ENCODE peak calls at places on chromosome 6, in eight cellular contexts. One of them, this sample, is unnamed.

GRCh38 chr6:159125014-159125609 is 44.1 kb upstream of the FNDC1 start:
- DNase-seq in HCT116: no peak
- DNase-seq in left lung: no peak
- DNase-seq in lung: no peak
- DNase-seq in activated CD4-positive, CD25-positive, alpha-beta regulatory T cell treated with anti-CD3 and anti-CD28 coated beads, Interleukin-2, amount 50 U/mL, for 72 hours: no peak
- DNase-seq in AML-193: peak
- DNase-seq in activated T-helper 2 cell treated with anti-CD3 and anti-CD28 coated beads, Interferon-gamma antibody, Interleukin-2, Interleukin-4, amounts not matched to agents 10 μg/mL and 5 μg/mL and 100 μg/mL, durations not matched to agents 14 hours and 24 hours and 36 hours: no peak
- DNase-seq in A549: no peak
- DNase-seq in this sample: no peak

GRCh38 chr6:28922004-28922840 is 1.6 kb downstream of the TRIM27 start:
- DNase-seq in HCT116: peak
- DNase-seq in left lung: peak
- DNase-seq in lung: peak
- DNase-seq in activated CD4-positive, CD25-positive, alpha-beta regulatory T cell treated with anti-CD3 and anti-CD28 coated beads, Interleukin-2, amount 50 U/mL, for 72 hours: no peak
- DNase-seq in AML-193: no peak
- DNase-seq in activated T-helper 2 cell treated with anti-CD3 and anti-CD28 coated beads, Interferon-gamma antibody, Interleukin-2, Interleukin-4, amounts not matched to agents 10 μg/mL and 5 μg/mL and 100 μg/mL, durations not matched to agents 14 hours and 24 hours and 36 hours: no peak
- DNase-seq in A549: peak
- DNase-seq in this sample: no peak

GRCh38 chr6:11354019-11354418 is 121.6 kb upstream of the NEDD9 start:
- DNase-seq in HCT116: no peak
- DNase-seq in left lung: no peak
- DNase-seq in lung: no peak
- DNase-seq in activated CD4-positive, CD25-positive, alpha-beta regulatory T cell treated with anti-CD3 and anti-CD28 coated beads, Interleukin-2, amount 50 U/mL, for 72 hours: no peak
- DNase-seq in AML-193: no peak
- DNase-seq in activated T-helper 2 cell treated with anti-CD3 and anti-CD28 coated beads, Interferon-gamma antibody, Interleukin-2, Interleukin-4, amounts not matched to agents 10 μg/mL and 5 μg/mL and 100 μg/mL, durations not matched to agents 14 hours and 24 hours and 36 hours: peak
- DNase-seq in A549: no peak
- DNase-seq in this sample: no peak

GRCh38 chr6:5359413-5359812 is 98.1 kb downstream of the FARS2 start:
- DNase-seq in HCT116: no peak
- DNase-seq in left lung: no peak
- DNase-seq in lung: no peak
- DNase-seq in activated CD4-positive, CD25-positive, alpha-beta regulatory T cell treated with anti-CD3 and anti-CD28 coated beads, Interleukin-2, amount 50 U/mL, for 72 hours: no peak
- DNase-seq in AML-193: no peak
- DNase-seq in activated T-helper 2 cell treated with anti-CD3 and anti-CD28 coated beads, Interferon-gamma antibody, Interleukin-2, Interleukin-4, amounts not matched to agents 10 μg/mL and 5 μg/mL and 100 μg/mL, durations not matched to agents 14 hours and 24 hours and 36 hours: no peak
- DNase-seq in A549: no peak
- DNase-seq in this sample: no peak

GRCh38 chr6:105757512-105758200 is 328.5 kb upstream of the PRDM1 start:
- DNase-seq in HCT116: no peak
- DNase-seq in left lung: no peak
- DNase-seq in lung: no peak
- DNase-seq in activated CD4-positive, CD25-positive, alpha-beta regulatory T cell treated with anti-CD3 and anti-CD28 coated beads, Interleukin-2, amount 50 U/mL, for 72 hours: no peak
- DNase-seq in AML-193: no peak
- DNase-seq in activated T-helper 2 cell treated with anti-CD3 and anti-CD28 coated beads, Interferon-gamma antibody, Interleukin-2, Interleukin-4, amounts not matched to agents 10 μg/mL and 5 μg/mL and 100 μg/mL, durations not matched to agents 14 hours and 24 hours and 36 hours: no peak
- DNase-seq in A549: no peak
- DNase-seq in this sample: no peak

GRCh38 chr6:81895511-81896185 is 143.2 kb upstream of the TENT5A start:
- DNase-seq in HCT116: no peak
- DNase-seq in left lung: no peak
- DNase-seq in lung: no peak
- DNase-seq in activated CD4-positive, CD25-positive, alpha-beta regulatory T cell treated with anti-CD3 and anti-CD28 coated beads, Interleukin-2, amount 50 U/mL, for 72 hours: no peak
- DNase-seq in AML-193: no peak
- DNase-seq in activated T-helper 2 cell treated with anti-CD3 and anti-CD28 coated beads, Interferon-gamma antibody, Interleukin-2, Interleukin-4, amounts not matched to agents 10 μg/mL and 5 μg/mL and 100 μg/mL, durations not matched to agents 14 hours and 24 hours and 36 hours: no peak
- DNase-seq in A549: no peak
- DNase-seq in this sample: no peak

GRCh38 chr6:14734416-14735340 is 511.2 kb upstream of the JARID2 start:
- DNase-seq in HCT116: peak
- DNase-seq in left lung: no peak
- DNase-seq in lung: no peak
- DNase-seq in activated CD4-positive, CD25-positive, alpha-beta regulatory T cell treated with anti-CD3 and anti-CD28 coated beads, Interleukin-2, amount 50 U/mL, for 72 hours: no peak
- DNase-seq in AML-193: peak
- DNase-seq in activated T-helper 2 cell treated with anti-CD3 and anti-CD28 coated beads, Interferon-gamma antibody, Interleukin-2, Interleukin-4, amounts not matched to agents 10 μg/mL and 5 μg/mL and 100 μg/mL, durations not matched to agents 14 hours and 24 hours and 36 hours: peak
- DNase-seq in A549: no peak
- DNase-seq in this sample: no peak

GRCh38 chr6:107540465-107540857 is 50.5 kb downstream of the SOBP start:
- DNase-seq in HCT116: no peak
- DNase-seq in left lung: no peak
- DNase-seq in lung: no peak
- DNase-seq in activated CD4-positive, CD25-positive, alpha-beta regulatory T cell treated with anti-CD3 and anti-CD28 coated beads, Interleukin-2, amount 50 U/mL, for 72 hours: no peak
- DNase-seq in AML-193: no peak
- DNase-seq in activated T-helper 2 cell treated with anti-CD3 and anti-CD28 coated beads, Interferon-gamma antibody, Interleukin-2, Interleukin-4, amounts not matched to agents 10 μg/mL and 5 μg/mL and 100 μg/mL, durations not matched to agents 14 hours and 24 hours and 36 hours: no peak
- DNase-seq in A549: no peak
- DNase-seq in this sample: no peak

GRCh38 chr6:99802396-99803031 is 191.5 kb downstream of the MCHR2 start:
- DNase-seq in HCT116: no peak
- DNase-seq in left lung: no peak
- DNase-seq in lung: no peak
- DNase-seq in activated CD4-positive, CD25-positive, alpha-beta regulatory T cell treated with anti-CD3 and anti-CD28 coated beads, Interleukin-2, amount 50 U/mL, for 72 hours: no peak
- DNase-seq in AML-193: no peak
- DNase-seq in activated T-helper 2 cell treated with anti-CD3 and anti-CD28 coated beads, Interferon-gamma antibody, Interleukin-2, Interleukin-4, amounts not matched to agents 10 μg/mL and 5 μg/mL and 100 μg/mL, durations not matched to agents 14 hours and 24 hours and 36 hours: no peak
- DNase-seq in A549: no peak
- DNase-seq in this sample: no peak

GRCh38 chr6:129493396-129493902 is 216.5 kb downstream of the ARHGAP18 start:
- DNase-seq in HCT116: peak
- DNase-seq in left lung: no peak
- DNase-seq in lung: no peak
- DNase-seq in activated CD4-positive, CD25-positive, alpha-beta regulatory T cell treated with anti-CD3 and anti-CD28 coated beads, Interleukin-2, amount 50 U/mL, for 72 hours: no peak
- DNase-seq in AML-193: no peak
- DNase-seq in activated T-helper 2 cell treated with anti-CD3 and anti-CD28 coated beads, Interferon-gamma antibody, Interleukin-2, Interleukin-4, amounts not matched to agents 10 μg/mL and 5 μg/mL and 100 μg/mL, durations not matched to agents 14 hours and 24 hours and 36 hours: no peak
- DNase-seq in A549: no peak
- DNase-seq in this sample: no peak

GRCh38 chr6:4401408-4402367 is 266.3 kb upstream of the ECI2 start:
- DNase-seq in HCT116: no peak
- DNase-seq in left lung: no peak
- DNase-seq in lung: no peak
- DNase-seq in activated CD4-positive, CD25-positive, alpha-beta regulatory T cell treated with anti-CD3 and anti-CD28 coated beads, Interleukin-2, amount 50 U/mL, for 72 hours: no peak
- DNase-seq in AML-193: no peak
- DNase-seq in activated T-helper 2 cell treated with anti-CD3 and anti-CD28 coated beads, Interferon-gamma antibody, Interleukin-2, Interleukin-4, amounts not matched to agents 10 μg/mL and 5 μg/mL and 100 μg/mL, durations not matched to agents 14 hours and 24 hours and 36 hours: no peak
- DNase-seq in A549: peak
- DNase-seq in this sample: no peak

GRCh38 chr6:149499066-149499465 is 14.3 kb upstream of the ZC3H12D start:
- DNase-seq in HCT116: no peak
- DNase-seq in left lung: no peak
- DNase-seq in lung: no peak
- DNase-seq in activated CD4-positive, CD25-positive, alpha-beta regulatory T cell treated with anti-CD3 and anti-CD28 coated beads, Interleukin-2, amount 50 U/mL, for 72 hours: no peak
- DNase-seq in AML-193: no peak
- DNase-seq in activated T-helper 2 cell treated with anti-CD3 and anti-CD28 coated beads, Interferon-gamma antibody, Interleukin-2, Interleukin-4, amounts not matched to agents 10 μg/mL and 5 μg/mL and 100 μg/mL, durations not matched to agents 14 hours and 24 hours and 36 hours: no peak
- DNase-seq in A549: no peak
- DNase-seq in this sample: no peak

GRCh38 chr6:3887150-3887700 is 38.1 kb downstream of the FAM50B start:
- DNase-seq in HCT116: no peak
- DNase-seq in left lung: no peak
- DNase-seq in lung: no peak
- DNase-seq in activated CD4-positive, CD25-positive, alpha-beta regulatory T cell treated with anti-CD3 and anti-CD28 coated beads, Interleukin-2, amount 50 U/mL, for 72 hours: no peak
- DNase-seq in AML-193: no peak
- DNase-seq in activated T-helper 2 cell treated with anti-CD3 and anti-CD28 coated beads, Interferon-gamma antibody, Interleukin-2, Interleukin-4, amounts not matched to agents 10 μg/mL and 5 μg/mL and 100 μg/mL, durations not matched to agents 14 hours and 24 hours and 36 hours: no peak
- DNase-seq in A549: no peak
- DNase-seq in this sample: no peak

GRCh38 chr6:166766769-166767168 is 139.7 kb upstream of the RPS6KA2 start:
- DNase-seq in HCT116: no peak
- DNase-seq in left lung: no peak
- DNase-seq in lung: no peak
- DNase-seq in activated CD4-positive, CD25-positive, alpha-beta regulatory T cell treated with anti-CD3 and anti-CD28 coated beads, Interleukin-2, amount 50 U/mL, for 72 hours: no peak
- DNase-seq in AML-193: no peak
- DNase-seq in activated T-helper 2 cell treated with anti-CD3 and anti-CD28 coated beads, Interferon-gamma antibody, Interleukin-2, Interleukin-4, amounts not matched to agents 10 μg/mL and 5 μg/mL and 100 μg/mL, durations not matched to agents 14 hours and 24 hours and 36 hours: no peak
- DNase-seq in A549: no peak
- DNase-seq in this sample: no peak